ENCODE peak calls at places on chromosomes 13 and 19, in four cellular contexts. T is T follicular helper cell, I is heart left ventricle, Y is cardiac muscle cell. B is an unnamed sample.

GRCh38 chr13:75554981-75555380 is 5.4 kb downstream of the UCHL3 start:
- DNase-seq in I (no peak), Y (no peak), T (no peak), B (no peak)

GRCh38 chr13:48501705-48502104 is 31.2 kb downstream of the RCBTB2 start:
- DNase-seq in I (no peak), Y (no peak), T (no peak), B (no peak)

GRCh38 chr19:55386515-55386947 is 799 bp downstream of the RPL28 start:
- DNase-seq in I (no peak), Y (no peak), T (no peak), B (no peak)

GRCh38 chr19:15812059-15812722 is 3.3 kb downstream of the OR10H1 start:
- DNase-seq in T (peak; percentile 30), Y (no peak), I (no peak), B (no peak)

GRCh38 chr13:73088332-73088935 is 29.6 kb downstream of the KLF5 start:
- DNase-seq in Y (no peak), T (no peak), I (no peak), B (no peak)

GRCh38 chr19:4360641-4361151 is 17.3 kb downstream of the MPND start:
- DNase-seq in Y (peak; percentile 17), I (no peak), T (no peak), B (no peak)

GRCh38 chr13:27283906-27284523 is 13.4 kb downstream of the RASL11A start:
- DNase-seq in I (no peak), T (no peak), Y (peak; percentile 44), B (no peak)

GRCh38 chr19:34332027-34332786 is 32.8 kb upstream of the GPI start:
- DNase-seq in T (no peak), I (no peak), Y (no peak), B (no peak)

GRCh38 chr19:10295847-10296591 is 6.3 kb downstream of the ICAM5 start:
- DNase-seq in Y (no peak), I (no peak), T (no peak), B (peak; percentile 72)

GRCh38 chr13:86188170-86188569 is 389.0 kb upstream of the SLITRK6 start:
- DNase-seq in I (no peak), T (no peak), Y (no peak), B (no peak)

GRCh38 chr19:14361824-14362223 is 19.4 kb upstream of the ADGRE5 start:
- DNase-seq in T (no peak), Y (peak; percentile 63), I (no peak), B (no peak)

GRCh38 chr19:54001496-54001895 is 10.1 kb downstream of the CACNG6 start:
- DNase-seq in T (no peak), Y (no peak), I (no peak), B (no peak)

GRCh38 chr19:13693933-13694332 is 70.4 kb upstream of the MRI1 start:
- DNase-seq in T (no peak), I (no peak), Y (no peak), B (no peak)

GRCh38 chr19:39179754-39180153 is 17.0 kb upstream of the NCCRP1 start:
- DNase-seq in Y (no peak), T (no peak), I (no peak), B (no peak)

GRCh38 chr13:112447761-112448603 is 71.8 kb downstream of the SPACA7 start:
- DNase-seq in Y (no peak), I (no peak), T (no peak), B (no peak)

GRCh38 chr13:42798118-42798517 is 16.7 kb downstream of the FAM216B start:
- DNase-seq in I (no peak), Y (no peak), T (no peak), B (no peak)

GRCh38 chr19:40717880-40718773 is 1.2 kb downstream of the ITPKC start:
- DNase-seq in I (no peak), Y (peak; percentile 33), T (no peak), B (no peak)

GRCh38 chr19:52959613-52960295 is 2.9 kb downstream of the ZNF816 start:
- DNase-seq in I (no peak), T (no peak), Y (no peak), B (no peak)

GRCh38 chr19:34317311-34317927 is 47.6 kb upstream of the GPI start:
- DNase-seq in T (peak; percentile 5), I (peak; percentile 55), Y (no peak), B (no peak)

GRCh38 chr13:36173923-36174322 is 40.4 kb downstream of the SOHLH2 start:
- DNase-seq in I (no peak), Y (no peak), T (no peak), B (no peak)

GRCh38 chr13:93248627-93249047 is 22.0 kb downstream of the GPC6 start:
- DNase-seq in T (no peak), I (no peak), Y (peak; percentile 70), B (peak; percentile 46)

B was measured in nephron progenitor cell.